ENCODE peak calls at places on chromosomes 11 and 22, in nine cellular contexts. One of them, this sample, is unnamed.

GRCh38 chr22:32788884-32789624 is 12.5 kb upstream of the TIMP3 start:
- DNase-seq in HTR-8/SVneo: no peak
- DNase-seq in activated T-helper 1 cell treated with Interleukin-2 at 50 U/mL for 16 hours: no peak
- DNase-seq in NCI-H446 treated with DMSO at 0.1 percent for 48 hours: no peak
- DNase-seq in PC-3: no peak
- DNase-seq in ELR: no peak
- DNase-seq in thoracic aorta: no peak
- DNase-seq in stimulated activated CD4-positive, alpha-beta T cell treated with anti-CD3 and anti-CD28 coated beads, Interleukin-2, amount 100 ng/mL, for 48 hours: no peak
- DNase-seq in hippocampal formation: no peak
- DNase-seq in this sample: peak

GRCh38 chr22:19776433-19777031 is 16.0 kb downstream of the TBX1 start:
- DNase-seq in thoracic aorta: no peak
- DNase-seq in activated T-helper 1 cell treated with Interleukin-2 at 50 U/mL for 16 hours: no peak
- DNase-seq in stimulated activated CD4-positive, alpha-beta T cell treated with anti-CD3 and anti-CD28 coated beads, Interleukin-2, amount 100 ng/mL, for 48 hours: no peak
- DNase-seq in ELR: no peak
- DNase-seq in NCI-H446 treated with DMSO at 0.1 percent for 48 hours: no peak
- DNase-seq in PC-3: no peak
- DNase-seq in HTR-8/SVneo: no peak
- DNase-seq in hippocampal formation: no peak
- DNase-seq in this sample: peak

GRCh38 chr22:19667872-19668740 is 46.2 kb upstream of the SEPTIN5 start:
- DNase-seq in stimulated activated CD4-positive, alpha-beta T cell treated with anti-CD3 and anti-CD28 coated beads, Interleukin-2, amount 100 ng/mL, for 48 hours: no peak
- DNase-seq in NCI-H446 treated with DMSO at 0.1 percent for 48 hours: no peak
- DNase-seq in ELR: no peak
- DNase-seq in activated T-helper 1 cell treated with Interleukin-2 at 50 U/mL for 16 hours: no peak
- DNase-seq in PC-3: no peak
- DNase-seq in thoracic aorta: no peak
- DNase-seq in HTR-8/SVneo: no peak
- DNase-seq in hippocampal formation: no peak
- DNase-seq in this sample: no peak

GRCh38 chr11:63179446-63180068 is 35.5 kb upstream of the SLC22A24 start:
- DNase-seq in ELR: no peak
- DNase-seq in stimulated activated CD4-positive, alpha-beta T cell treated with anti-CD3 and anti-CD28 coated beads, Interleukin-2, amount 100 ng/mL, for 48 hours: no peak
- DNase-seq in NCI-H446 treated with DMSO at 0.1 percent for 48 hours: no peak
- DNase-seq in thoracic aorta: no peak
- DNase-seq in HTR-8/SVneo: no peak
- DNase-seq in PC-3: no peak
- DNase-seq in hippocampal formation: no peak
- DNase-seq in activated T-helper 1 cell treated with Interleukin-2 at 50 U/mL for 16 hours: no peak
- DNase-seq in this sample: no peak

GRCh38 chr11:70575396-70576060 is 177.2 kb downstream of the CTTN start:
- DNase-seq in thoracic aorta: no peak
- DNase-seq in stimulated activated CD4-positive, alpha-beta T cell treated with anti-CD3 and anti-CD28 coated beads, Interleukin-2, amount 100 ng/mL, for 48 hours: no peak
- DNase-seq in hippocampal formation: no peak
- DNase-seq in PC-3: no peak
- DNase-seq in HTR-8/SVneo: no peak
- DNase-seq in activated T-helper 1 cell treated with Interleukin-2 at 50 U/mL for 16 hours: no peak
- DNase-seq in NCI-H446 treated with DMSO at 0.1 percent for 48 hours: no peak
- DNase-seq in ELR: no peak
- DNase-seq in this sample: no peak

GRCh38 chr11:78922886-78923625 is 348.4 kb upstream of the NARS2 start:
- DNase-seq in HTR-8/SVneo: no peak
- DNase-seq in activated T-helper 1 cell treated with Interleukin-2 at 50 U/mL for 16 hours: no peak
- DNase-seq in NCI-H446 treated with DMSO at 0.1 percent for 48 hours: no peak
- DNase-seq in hippocampal formation: no peak
- DNase-seq in thoracic aorta: no peak
- DNase-seq in ELR: no peak
- DNase-seq in stimulated activated CD4-positive, alpha-beta T cell treated with anti-CD3 and anti-CD28 coated beads, Interleukin-2, amount 100 ng/mL, for 48 hours: no peak
- DNase-seq in PC-3: no peak
- DNase-seq in this sample: no peak

GRCh38 chr22:20031732-20032406 is 11.0 kb downstream of the TANGO2 start:
- DNase-seq in hippocampal formation: no peak
- DNase-seq in thoracic aorta: no peak
- DNase-seq in PC-3: no peak
- DNase-seq in activated T-helper 1 cell treated with Interleukin-2 at 50 U/mL for 16 hours: no peak
- DNase-seq in HTR-8/SVneo: no peak
- DNase-seq in NCI-H446 treated with DMSO at 0.1 percent for 48 hours: no peak
- DNase-seq in stimulated activated CD4-positive, alpha-beta T cell treated with anti-CD3 and anti-CD28 coated beads, Interleukin-2, amount 100 ng/mL, for 48 hours: no peak
- DNase-seq in ELR: no peak
- DNase-seq in this sample: no peak

GRCh38 chr22:44360686-44361381 is 48.1 kb upstream of the SHISAL1 start:
- DNase-seq in NCI-H446 treated with DMSO at 0.1 percent for 48 hours: no peak
- DNase-seq in stimulated activated CD4-positive, alpha-beta T cell treated with anti-CD3 and anti-CD28 coated beads, Interleukin-2, amount 100 ng/mL, for 48 hours: no peak
- DNase-seq in activated T-helper 1 cell treated with Interleukin-2 at 50 U/mL for 16 hours: no peak
- DNase-seq in ELR: peak
- DNase-seq in PC-3: peak
- DNase-seq in thoracic aorta: peak
- DNase-seq in hippocampal formation: no peak
- DNase-seq in HTR-8/SVneo: peak
- DNase-seq in this sample: peak

GRCh38 chr11:64969209-64969608 is 2.7 kb downstream of the MAJIN start:
- DNase-seq in PC-3: peak
- DNase-seq in HTR-8/SVneo: peak
- DNase-seq in ELR: peak
- DNase-seq in activated T-helper 1 cell treated with Interleukin-2 at 50 U/mL for 16 hours: no peak
- DNase-seq in hippocampal formation: no peak
- DNase-seq in thoracic aorta: no peak
- DNase-seq in NCI-H446 treated with DMSO at 0.1 percent for 48 hours: peak
- DNase-seq in stimulated activated CD4-positive, alpha-beta T cell treated with anti-CD3 and anti-CD28 coated beads, Interleukin-2, amount 100 ng/mL, for 48 hours: no peak
- DNase-seq in this sample: peak

GRCh38 chr11:25771605-25772004 is 560.3 kb upstream of the ANO3 start:
- DNase-seq in HTR-8/SVneo: no peak
- DNase-seq in PC-3: no peak
- DNase-seq in ELR: no peak
- DNase-seq in NCI-H446 treated with DMSO at 0.1 percent for 48 hours: no peak
- DNase-seq in thoracic aorta: no peak
- DNase-seq in stimulated activated CD4-positive, alpha-beta T cell treated with anti-CD3 and anti-CD28 coated beads, Interleukin-2, amount 100 ng/mL, for 48 hours: no peak
- DNase-seq in hippocampal formation: no peak
- DNase-seq in activated T-helper 1 cell treated with Interleukin-2 at 50 U/mL for 16 hours: no peak
- DNase-seq in this sample: no peak

GRCh38 chr22:20319041-20319744 is 667 bp downstream of the DGCR6L start:
- DNase-seq in ELR: peak
- DNase-seq in PC-3: no peak
- DNase-seq in HTR-8/SVneo: no peak
- DNase-seq in stimulated activated CD4-positive, alpha-beta T cell treated with anti-CD3 and anti-CD28 coated beads, Interleukin-2, amount 100 ng/mL, for 48 hours: no peak
- DNase-seq in NCI-H446 treated with DMSO at 0.1 percent for 48 hours: no peak
- DNase-seq in thoracic aorta: no peak
- DNase-seq in hippocampal formation: no peak
- DNase-seq in activated T-helper 1 cell treated with Interleukin-2 at 50 U/mL for 16 hours: no peak
- DNase-seq in this sample: no peak

GRCh38 chr11:110971110-110971509 is 258.9 kb upstream of the ARHGAP20 start:
- DNase-seq in HTR-8/SVneo: no peak
- DNase-seq in PC-3: peak
- DNase-seq in NCI-H446 treated with DMSO at 0.1 percent for 48 hours: no peak
- DNase-seq in activated T-helper 1 cell treated with Interleukin-2 at 50 U/mL for 16 hours: no peak
- DNase-seq in ELR: peak
- DNase-seq in thoracic aorta: no peak
- DNase-seq in stimulated activated CD4-positive, alpha-beta T cell treated with anti-CD3 and anti-CD28 coated beads, Interleukin-2, amount 100 ng/mL, for 48 hours: no peak
- DNase-seq in hippocampal formation: no peak
- DNase-seq in this sample: peak

GRCh38 chr11:65182258-65183170 is 786 bp downstream of the CAPN1 start:
- DNase-seq in activated T-helper 1 cell treated with Interleukin-2 at 50 U/mL for 16 hours: no peak
- DNase-seq in stimulated activated CD4-positive, alpha-beta T cell treated with anti-CD3 and anti-CD28 coated beads, Interleukin-2, amount 100 ng/mL, for 48 hours: no peak
- DNase-seq in ELR: peak
- DNase-seq in HTR-8/SVneo: peak
- DNase-seq in hippocampal formation: no peak
- DNase-seq in NCI-H446 treated with DMSO at 0.1 percent for 48 hours: no peak
- DNase-seq in PC-3: peak
- DNase-seq in thoracic aorta: no peak
- DNase-seq in this sample: no peak

GRCh38 chr22:49967333-49968241 is 7.0 kb downstream of the PIM3 start:
- DNase-seq in PC-3: no peak
- DNase-seq in ELR: no peak
- DNase-seq in activated T-helper 1 cell treated with Interleukin-2 at 50 U/mL for 16 hours: no peak
- DNase-seq in HTR-8/SVneo: no peak
- DNase-seq in hippocampal formation: peak
- DNase-seq in NCI-H446 treated with DMSO at 0.1 percent for 48 hours: no peak
- DNase-seq in stimulated activated CD4-positive, alpha-beta T cell treated with anti-CD3 and anti-CD28 coated beads, Interleukin-2, amount 100 ng/mL, for 48 hours: no peak
- DNase-seq in thoracic aorta: peak
- DNase-seq in this sample: no peak

GRCh38 chr22:27670701-27671412 is 130.7 kb downstream of the MN1 start:
- DNase-seq in hippocampal formation: peak
- DNase-seq in PC-3: peak
- DNase-seq in NCI-H446 treated with DMSO at 0.1 percent for 48 hours: no peak
- DNase-seq in stimulated activated CD4-positive, alpha-beta T cell treated with anti-CD3 and anti-CD28 coated beads, Interleukin-2, amount 100 ng/mL, for 48 hours: no peak
- DNase-seq in activated T-helper 1 cell treated with Interleukin-2 at 50 U/mL for 16 hours: no peak
- DNase-seq in thoracic aorta: no peak
- DNase-seq in ELR: peak
- DNase-seq in HTR-8/SVneo: peak
- DNase-seq in this sample: no peak

GRCh38 chr11:21635359-21635758 is 557.5 kb upstream of the ANO5 start:
- DNase-seq in hippocampal formation: no peak
- DNase-seq in HTR-8/SVneo: no peak
- DNase-seq in thoracic aorta: no peak
- DNase-seq in ELR: no peak
- DNase-seq in activated T-helper 1 cell treated with Interleukin-2 at 50 U/mL for 16 hours: no peak
- DNase-seq in stimulated activated CD4-positive, alpha-beta T cell treated with anti-CD3 and anti-CD28 coated beads, Interleukin-2, amount 100 ng/mL, for 48 hours: no peak
- DNase-seq in PC-3: no peak
- DNase-seq in NCI-H446 treated with DMSO at 0.1 percent for 48 hours: no peak
- DNase-seq in this sample: no peak

GRCh38 chr11:117819096-117820040 is 5.2 kb downstream of the FXYD2 start:
- DNase-seq in ELR: peak
- DNase-seq in stimulated activated CD4-positive, alpha-beta T cell treated with anti-CD3 and anti-CD28 coated beads, Interleukin-2, amount 100 ng/mL, for 48 hours: no peak
- DNase-seq in PC-3: peak
- DNase-seq in NCI-H446 treated with DMSO at 0.1 percent for 48 hours: peak
- DNase-seq in hippocampal formation: no peak
- DNase-seq in activated T-helper 1 cell treated with Interleukin-2 at 50 U/mL for 16 hours: no peak
- DNase-seq in HTR-8/SVneo: peak
- DNase-seq in thoracic aorta: no peak
- DNase-seq in this sample: peak

GRCh38 chr22:18070556-18071306 is 7.1 kb upstream of the PEX26 start:
- DNase-seq in HTR-8/SVneo: no peak
- DNase-seq in PC-3: peak
- DNase-seq in NCI-H446 treated with DMSO at 0.1 percent for 48 hours: no peak
- DNase-seq in activated T-helper 1 cell treated with Interleukin-2 at 50 U/mL for 16 hours: no peak
- DNase-seq in hippocampal formation: no peak
- DNase-seq in ELR: no peak
- DNase-seq in thoracic aorta: no peak
- DNase-seq in stimulated activated CD4-positive, alpha-beta T cell treated with anti-CD3 and anti-CD28 coated beads, Interleukin-2, amount 100 ng/mL, for 48 hours: no peak
- DNase-seq in this sample: no peak

GRCh38 chr11:84993386-84993785 is 633.8 kb downstream of the DLG2 start:
- DNase-seq in ELR: peak
- DNase-seq in HTR-8/SVneo: no peak
- DNase-seq in NCI-H446 treated with DMSO at 0.1 percent for 48 hours: no peak
- DNase-seq in hippocampal formation: no peak
- DNase-seq in activated T-helper 1 cell treated with Interleukin-2 at 50 U/mL for 16 hours: no peak
- DNase-seq in thoracic aorta: no peak
- DNase-seq in PC-3: peak
- DNase-seq in stimulated activated CD4-positive, alpha-beta T cell treated with anti-CD3 and anti-CD28 coated beads, Interleukin-2, amount 100 ng/mL, for 48 hours: no peak
- DNase-seq in this sample: no peak

GRCh38 chr11:47480762-47481161 is 31.8 kb upstream of the RAPSN start:
- DNase-seq in stimulated activated CD4-positive, alpha-beta T cell treated with anti-CD3 and anti-CD28 coated beads, Interleukin-2, amount 100 ng/mL, for 48 hours: no peak
- DNase-seq in PC-3: no peak
- DNase-seq in NCI-H446 treated with DMSO at 0.1 percent for 48 hours: no peak
- DNase-seq in HTR-8/SVneo: no peak
- DNase-seq in ELR: no peak
- DNase-seq in hippocampal formation: no peak
- DNase-seq in thoracic aorta: no peak
- DNase-seq in activated T-helper 1 cell treated with Interleukin-2 at 50 U/mL for 16 hours: no peak
- DNase-seq in this sample: no peak

GRCh38 chr22:27512283-27512761 is 289.2 kb downstream of the MN1 start:
- DNase-seq in activated T-helper 1 cell treated with Interleukin-2 at 50 U/mL for 16 hours: no peak
- DNase-seq in thoracic aorta: peak
- DNase-seq in PC-3: peak
- DNase-seq in ELR: peak
- DNase-seq in hippocampal formation: no peak
- DNase-seq in NCI-H446 treated with DMSO at 0.1 percent for 48 hours: no peak
- DNase-seq in stimulated activated CD4-positive, alpha-beta T cell treated with anti-CD3 and anti-CD28 coated beads, Interleukin-2, amount 100 ng/mL, for 48 hours: no peak
- DNase-seq in HTR-8/SVneo: peak
- DNase-seq in this sample: peak

GRCh38 chr11:79198898-79199250 is 242.0 kb downstream of the TENM4 start:
- DNase-seq in stimulated activated CD4-positive, alpha-beta T cell treated with anti-CD3 and anti-CD28 coated beads, Interleukin-2, amount 100 ng/mL, for 48 hours: no peak
- DNase-seq in PC-3: peak
- DNase-seq in thoracic aorta: no peak
- DNase-seq in HTR-8/SVneo: no peak
- DNase-seq in ELR: peak
- DNase-seq in hippocampal formation: no peak
- DNase-seq in activated T-helper 1 cell treated with Interleukin-2 at 50 U/mL for 16 hours: no peak
- DNase-seq in NCI-H446 treated with DMSO at 0.1 percent for 48 hours: no peak
- DNase-seq in this sample: peak

GRCh38 chr11:102452461-102453285 is at the start of gene TMEM123:
- DNase-seq in PC-3: peak
- DNase-seq in thoracic aorta: peak
- DNase-seq in NCI-H446 treated with DMSO at 0.1 percent for 48 hours: peak
- DNase-seq in ELR: peak
- DNase-seq in HTR-8/SVneo: peak
- DNase-seq in hippocampal formation: peak
- DNase-seq in stimulated activated CD4-positive, alpha-beta T cell treated with anti-CD3 and anti-CD28 coated beads, Interleukin-2, amount 100 ng/mL, for 48 hours: peak
- DNase-seq in activated T-helper 1 cell treated with Interleukin-2 at 50 U/mL for 16 hours: peak
- DNase-seq in this sample: peak

GRCh38 chr11:68690671-68691401 is 6.5 kb downstream of the GAL start:
- DNase-seq in activated T-helper 1 cell treated with Interleukin-2 at 50 U/mL for 16 hours: no peak
- DNase-seq in HTR-8/SVneo: no peak
- DNase-seq in NCI-H446 treated with DMSO at 0.1 percent for 48 hours: no peak
- DNase-seq in thoracic aorta: no peak
- DNase-seq in ELR: peak
- DNase-seq in PC-3: no peak
- DNase-seq in hippocampal formation: no peak
- DNase-seq in stimulated activated CD4-positive, alpha-beta T cell treated with anti-CD3 and anti-CD28 coated beads, Interleukin-2, amount 100 ng/mL, for 48 hours: no peak
- DNase-seq in this sample: no peak

GRCh38 chr11:14700593-14700992 is 57.0 kb downstream of the PDE3B start:
- DNase-seq in thoracic aorta: no peak
- DNase-seq in activated T-helper 1 cell treated with Interleukin-2 at 50 U/mL for 16 hours: no peak
- DNase-seq in stimulated activated CD4-positive, alpha-beta T cell treated with anti-CD3 and anti-CD28 coated beads, Interleukin-2, amount 100 ng/mL, for 48 hours: no peak
- DNase-seq in HTR-8/SVneo: no peak
- DNase-seq in PC-3: no peak
- DNase-seq in NCI-H446 treated with DMSO at 0.1 percent for 48 hours: no peak
- DNase-seq in ELR: no peak
- DNase-seq in hippocampal formation: no peak
- DNase-seq in this sample: no peak

GRCh38 chr11:8017894-8018741 is 31.0 kb downstream of the EIF3F start:
- DNase-seq in PC-3: no peak
- DNase-seq in thoracic aorta: no peak
- DNase-seq in hippocampal formation: no peak
- DNase-seq in stimulated activated CD4-positive, alpha-beta T cell treated with anti-CD3 and anti-CD28 coated beads, Interleukin-2, amount 100 ng/mL, for 48 hours: no peak
- DNase-seq in NCI-H446 treated with DMSO at 0.1 percent for 48 hours: peak
- DNase-seq in ELR: peak
- DNase-seq in activated T-helper 1 cell treated with Interleukin-2 at 50 U/mL for 16 hours: no peak
- DNase-seq in HTR-8/SVneo: no peak
- DNase-seq in this sample: no peak

GRCh38 chr11:64134963-64135362 is 30.9 kb downstream of the MACROD1 start:
- DNase-seq in stimulated activated CD4-positive, alpha-beta T cell treated with anti-CD3 and anti-CD28 coated beads, Interleukin-2, amount 100 ng/mL, for 48 hours: no peak
- DNase-seq in activated T-helper 1 cell treated with Interleukin-2 at 50 U/mL for 16 hours: no peak
- DNase-seq in thoracic aorta: no peak
- DNase-seq in PC-3: no peak
- DNase-seq in NCI-H446 treated with DMSO at 0.1 percent for 48 hours: no peak
- DNase-seq in HTR-8/SVneo: no peak
- DNase-seq in hippocampal formation: no peak
- DNase-seq in ELR: no peak
- DNase-seq in this sample: no peak

GRCh38 chr11:77660947-77661346 is 23.4 kb upstream of the CLNS1A start:
- DNase-seq in activated T-helper 1 cell treated with Interleukin-2 at 50 U/mL for 16 hours: no peak
- DNase-seq in thoracic aorta: no peak
- DNase-seq in ELR: no peak
- DNase-seq in stimulated activated CD4-positive, alpha-beta T cell treated with anti-CD3 and anti-CD28 coated beads, Interleukin-2, amount 100 ng/mL, for 48 hours: no peak
- DNase-seq in PC-3: no peak
- DNase-seq in HTR-8/SVneo: no peak
- DNase-seq in hippocampal formation: no peak
- DNase-seq in NCI-H446 treated with DMSO at 0.1 percent for 48 hours: no peak
- DNase-seq in this sample: no peak

GRCh38 chr11:69943066-69943465 is 123.8 kb upstream of the FGF3 start:
- DNase-seq in PC-3: peak
- DNase-seq in hippocampal formation: no peak
- DNase-seq in stimulated activated CD4-positive, alpha-beta T cell treated with anti-CD3 and anti-CD28 coated beads, Interleukin-2, amount 100 ng/mL, for 48 hours: no peak
- DNase-seq in NCI-H446 treated with DMSO at 0.1 percent for 48 hours: no peak
- DNase-seq in ELR: peak
- DNase-seq in HTR-8/SVneo: peak
- DNase-seq in activated T-helper 1 cell treated with Interleukin-2 at 50 U/mL for 16 hours: no peak
- DNase-seq in thoracic aorta: no peak
- DNase-seq in this sample: no peak

GRCh38 chr11:61627831-61628753 is 47.2 kb upstream of the SYT7 start:
- DNase-seq in NCI-H446 treated with DMSO at 0.1 percent for 48 hours: peak
- DNase-seq in ELR: peak
- DNase-seq in activated T-helper 1 cell treated with Interleukin-2 at 50 U/mL for 16 hours: no peak
- DNase-seq in stimulated activated CD4-positive, alpha-beta T cell treated with anti-CD3 and anti-CD28 coated beads, Interleukin-2, amount 100 ng/mL, for 48 hours: peak
- DNase-seq in thoracic aorta: no peak
- DNase-seq in HTR-8/SVneo: peak
- DNase-seq in hippocampal formation: peak
- DNase-seq in PC-3: peak
- DNase-seq in this sample: peak

GRCh38 chr11:126060651-126061220 is 1.9 kb downstream of the CDON start:
- DNase-seq in ELR: no peak
- DNase-seq in hippocampal formation: no peak
- DNase-seq in HTR-8/SVneo: no peak
- DNase-seq in stimulated activated CD4-positive, alpha-beta T cell treated with anti-CD3 and anti-CD28 coated beads, Interleukin-2, amount 100 ng/mL, for 48 hours: no peak
- DNase-seq in thoracic aorta: no peak
- DNase-seq in NCI-H446 treated with DMSO at 0.1 percent for 48 hours: peak
- DNase-seq in activated T-helper 1 cell treated with Interleukin-2 at 50 U/mL for 16 hours: no peak
- DNase-seq in PC-3: peak
- DNase-seq in this sample: no peak

This sample was measured in IMR-90.